ENCODE peak calls at places on chromosomes 5 and 9, in seven cellular contexts. X is Panc1; K is astrocyte of the spinal cord; Y is cardiac fibroblast; S is AG08396; G is activated naive CD4-positive, alpha-beta T cell treated with anti-CD3 and anti-CD28 coated beads for 36 hours; F is fibroblast of lung. U is an unnamed sample.

GRCh38 chr5:28403846-28404245 is 1365.5 kb upstream of the CDH9 start:
- DNase-seq in X (no peak), K (peak; percentile 60), Y (no peak), S (no peak), G (no peak), F (no peak), U (no peak)

GRCh38 chr5:173835131-173835530 is 53.0 kb upstream of the CPEB4 start:
- DNase-seq in X (no peak), K (no peak), Y (no peak), S (no peak), G (no peak), F (no peak), U (no peak)

GRCh38 chr9:5435912-5436311 is 1.8 kb downstream of the PLGRKT start:
- DNase-seq in X (no peak), K (no peak), Y (no peak), S (no peak), G (no peak), F (no peak), U (no peak)

GRCh38 chr9:127942152-127943010 is 4.7 kb upstream of the DPM2 start:
- DNase-seq in X (no peak), K (peak; percentile 71), Y (peak; percentile 70), S (peak; percentile 79), G (peak; percentile 52), F (peak; percentile 75), U (peak; percentile 76)

GRCh38 chr9:94827584-94828304 is 101.2 kb downstream of the AOPEP start:
- DNase-seq in X (no peak), K (peak; percentile 65), Y (peak; percentile 41), S (no peak), G (no peak), F (peak; percentile 84), U (no peak)

GRCh38 chr5:73540192-73540591 is 25.2 kb downstream of the ANKRA2 start:
- DNase-seq in X (no peak), K (peak; percentile 75), Y (peak; percentile 78), S (no peak), G (no peak), F (peak; percentile 32), U (no peak)

GRCh38 chr9:71955300-71955915 is 44.0 kb downstream of the C9orf85 start:
- DNase-seq in X (no peak), K (no peak), Y (no peak), S (no peak), G (no peak), F (no peak), U (no peak)

GRCh38 chr9:120890415-120891254 is 13.6 kb upstream of the PHF19 start:
- DNase-seq in X (no peak), K (no peak), Y (no peak), S (no peak), G (peak; percentile 61), F (peak; percentile 40), U (no peak)

GRCh38 chr9:79015951-79016350 is 555.8 kb upstream of the TLE4 start:
- DNase-seq in X (no peak), K (no peak), Y (no peak), S (no peak), G (no peak), F (no peak), U (no peak)

GRCh38 chr5:141747152-141747640 is 65.2 kb upstream of the ARAP3 start:
- DNase-seq in X (no peak), K (peak; percentile 33), Y (peak; percentile 60), S (peak; percentile 76), G (no peak), F (peak; percentile 50), U (no peak)

GRCh38 chr9:16671591-16672137 is 198.8 kb downstream of the BNC2 start:
- DNase-seq in X (no peak), K (peak; percentile 94), Y (peak; percentile 91), S (no peak), G (no peak), F (peak; percentile 76), U (no peak)

GRCh38 chr5:172733179-172733973 is 37.6 kb downstream of the DUSP1 start:
- DNase-seq in X (no peak), K (peak; percentile 96), Y (peak; percentile 96), S (peak; percentile 87), G (no peak), F (peak; percentile 94), U (no peak)

U was measured in GM10248.